ENCODE peak calls at places on chromosomes 6 and 20, in seven cellular contexts. R, Y, B, J, S, K and F are unnamed samples. For H3K9me3, the result is how much of the 10 kb centered on the place peaks cover.

GRCh38 chr6:34610819-34611477 is 54.8 kb upstream of the SPDEF start:
- DNase-seq in B (no peak), R (peak), K (no peak), Y (peak), J (no peak), S (no peak), F (no peak)

GRCh38 chr6:132388291-132388690 is 13.0 kb downstream of the MOXD1 start:
- DNase-seq in Y (no peak), S (no peak), K (no peak), R (no peak), J (no peak), B (no peak), F (no peak)

GRCh38 chr6:71107935-71108420 is 151.1 kb upstream of the B3GAT2 start:
- DNase-seq in K (no peak), R (peak), B (no peak), J (no peak), Y (peak), S (peak), F (no peak)

GRCh38 chr6:109454483-109455160 is 950 bp downstream of the MICAL1 start:
- DNase-seq in R (peak), B (no peak), J (peak), K (no peak), Y (peak), S (no peak), F (peak)

GRCh38 chr6:161242779-161243693 is 30.8 kb downstream of the AGPAT4 start:
- DNase-seq in K (peak), R (peak), B (no peak), J (no peak), Y (peak), S (no peak), F (no peak)

GRCh38 chr6:100376103-100376502 is 88.6 kb downstream of the SIM1 start:
- DNase-seq in J (no peak), K (no peak), Y (no peak), R (no peak), S (peak), B (no peak), F (no peak)

GRCh38 chr6:36945301-36945700 is 9.2 kb upstream of the PI16 start:
- DNase-seq in B (no peak), R (no peak), Y (no peak), K (no peak), J (no peak), S (no peak), F (no peak)

GRCh38 chr6:45504947-45505346 is 127.2 kb upstream of the SUPT3H start:
- DNase-seq in S (peak), B (peak), Y (peak), J (no peak), K (peak), R (peak), F (no peak)

GRCh38 chr6:19662911-19663310 is 174.3 kb upstream of the ID4 start:
- DNase-seq in S (no peak), J (no peak), B (no peak), K (no peak), R (no peak), Y (no peak), F (no peak)

GRCh38 chr20:23325107-23325506 is 25.5 kb upstream of the NXT1 start:
- DNase-seq in B (no peak), J (no peak), K (no peak), S (no peak), R (no peak), Y (no peak), F (no peak)

GRCh38 chr6:149324428-149324827 is 6.9 kb downstream of the TAB2 start:
- DNase-seq in R (no peak), S (no peak), Y (no peak), K (no peak), B (no peak), J (no peak), F (no peak)

GRCh38 chr6:42292002-42292735 is 74.5 kb upstream of the MRPS10 start:
- DNase-seq in R (peak), S (no peak), Y (peak), J (no peak), K (no peak), B (no peak), F (no peak)

GRCh38 chr6:18400831-18401446 is 13.8 kb downstream of the RNF144B start:
- DNase-seq in R (peak), B (no peak), K (no peak), Y (no peak), S (no peak), J (no peak), F (no peak)

GRCh38 chr6:73264446-73264845 is 1.4 kb upstream of the KHDC1 start:
- DNase-seq in K (no peak), Y (no peak), J (no peak), B (no peak), R (no peak), S (no peak), F (no peak)

GRCh38 chr20:51402201-51402600 is 140.3 kb downstream of the NFATC2 start:
- DNase-seq in K (no peak), R (peak), B (peak), S (no peak), Y (peak), J (peak), F (peak)

GRCh38 chr20:44733341-44734069 is 12.2 kb upstream of the KCNK15 start:
- DNase-seq in S (peak), K (peak), Y (peak), R (peak), B (peak), J (no peak), F (peak)

GRCh38 chr6:150689900-150690590 is 90.4 kb downstream of the PLEKHG1 start:
- DNase-seq in B (no peak), R (no peak), S (no peak), J (no peak), K (no peak), Y (no peak), F (no peak)

GRCh38 chr6:121817141-121817540 is 381.7 kb downstream of the GJA1 start:
- DNase-seq in R (no peak), S (no peak), K (no peak), J (no peak), Y (peak), B (no peak), F (no peak)

GRCh38 chr6:1984346-1984994 is 260.9 kb downstream of the GMDS start:
- DNase-seq in S (no peak), J (no peak), B (no peak), R (no peak), K (no peak), Y (no peak), F (no peak)

GRCh38 chr6:1988843-1989242 is 256.6 kb downstream of the GMDS start:
- DNase-seq in Y (no peak), J (no peak), K (no peak), S (no peak), R (no peak), B (no peak), F (no peak)

GRCh38 chr6:1987640-1988039 is 257.8 kb downstream of the GMDS start:
- DNase-seq in Y (peak), B (no peak), S (no peak), K (no peak), R (no peak), J (no peak), F (no peak)

GRCh38 chr6:1986454-1987243 is 258.8 kb downstream of the GMDS start:
- DNase-seq in Y (peak), S (peak), B (no peak), K (no peak), R (peak), J (no peak), F (no peak)

DNA sequence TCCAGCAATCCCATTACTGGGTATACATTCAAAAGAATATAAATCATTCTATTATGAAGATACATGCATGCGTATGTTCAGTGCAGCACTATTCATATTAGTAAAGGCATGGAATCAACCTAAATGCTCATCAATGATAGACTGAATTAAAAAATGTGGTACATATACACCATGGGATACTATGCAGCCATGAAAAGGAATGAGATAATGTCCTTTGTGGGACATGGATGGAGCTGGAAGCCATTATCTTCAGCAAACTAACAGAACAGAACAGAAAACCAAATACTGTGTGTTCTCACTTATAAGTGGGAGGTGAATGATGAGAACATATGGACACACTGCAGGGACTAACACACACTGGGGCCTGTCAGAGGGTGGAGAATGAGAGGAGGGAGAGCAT is 261.6 kb downstream of the GMDS start:
- DNase-seq in B (no peak), J (no peak), S (no peak), K (no peak), R (no peak), Y (no peak), F (no peak)
- H3K9me3 ChIP-seq in B (under half), J (under half), S (under half), K (under half), R (under half), Y (under half), F (under half)

DNA sequence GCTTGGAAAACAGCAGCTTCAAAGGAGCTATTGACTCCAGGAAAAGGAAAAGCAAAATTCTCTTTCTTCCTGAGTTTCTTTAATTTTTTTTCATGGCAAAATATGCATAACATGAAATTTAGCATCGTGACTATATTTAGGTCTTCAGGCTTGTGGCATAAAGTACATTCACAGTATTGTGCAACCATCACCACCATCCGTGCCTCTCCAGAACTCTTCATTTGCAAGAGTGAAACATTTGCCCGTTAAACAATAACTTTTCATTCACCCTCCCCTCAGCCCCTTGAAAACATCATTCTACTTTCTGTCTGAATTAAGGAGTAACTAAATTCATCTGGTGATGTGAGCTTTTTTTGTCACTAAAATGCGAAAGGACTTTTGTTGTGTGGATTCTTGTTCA is 251.7 kb downstream of the PHACTR1 start:
- DNase-seq in R (no peak), Y (no peak), J (no peak), S (no peak), K (no peak), B (no peak), F (no peak)
- H3K9me3 ChIP-seq in R (under half), Y (under half), J (under half), S (under half), K (under half), B (under half), F (under half)

GRCh38 chr6:21883929-21884328 is 290.4 kb downstream of the SOX4 start:
- DNase-seq in K (no peak), J (no peak), Y (no peak), R (no peak), B (no peak), S (no peak), F (no peak)
- H3K9me3 ChIP-seq in K (under half), J (under half), Y (under half), R (under half), B (under half), S (under half), F (under half)

GRCh38 chr20:33569290-33570094 is 79.6 kb downstream of the CBFA2T2 start:
- DNase-seq in J (no peak), S (no peak), R (no peak), Y (no peak), K (no peak), B (no peak), F (no peak)

GRCh38 chr20:33570743-33571142 is 80.8 kb downstream of the CBFA2T2 start:
- DNase-seq in J (no peak), S (peak), R (no peak), Y (no peak), K (no peak), B (no peak), F (no peak)

GRCh38 chr20:33566781-33567603 is 77.1 kb downstream of the CBFA2T2 start:
- DNase-seq in J (no peak), K (no peak), R (no peak), B (no peak), S (no peak), Y (no peak), F (no peak)

GRCh38 chr20:33567949-33568348 is 78.1 kb downstream of the CBFA2T2 start:
- DNase-seq in Y (no peak), B (no peak), J (no peak), R (no peak), S (no peak), K (no peak), F (no peak)

DNA sequence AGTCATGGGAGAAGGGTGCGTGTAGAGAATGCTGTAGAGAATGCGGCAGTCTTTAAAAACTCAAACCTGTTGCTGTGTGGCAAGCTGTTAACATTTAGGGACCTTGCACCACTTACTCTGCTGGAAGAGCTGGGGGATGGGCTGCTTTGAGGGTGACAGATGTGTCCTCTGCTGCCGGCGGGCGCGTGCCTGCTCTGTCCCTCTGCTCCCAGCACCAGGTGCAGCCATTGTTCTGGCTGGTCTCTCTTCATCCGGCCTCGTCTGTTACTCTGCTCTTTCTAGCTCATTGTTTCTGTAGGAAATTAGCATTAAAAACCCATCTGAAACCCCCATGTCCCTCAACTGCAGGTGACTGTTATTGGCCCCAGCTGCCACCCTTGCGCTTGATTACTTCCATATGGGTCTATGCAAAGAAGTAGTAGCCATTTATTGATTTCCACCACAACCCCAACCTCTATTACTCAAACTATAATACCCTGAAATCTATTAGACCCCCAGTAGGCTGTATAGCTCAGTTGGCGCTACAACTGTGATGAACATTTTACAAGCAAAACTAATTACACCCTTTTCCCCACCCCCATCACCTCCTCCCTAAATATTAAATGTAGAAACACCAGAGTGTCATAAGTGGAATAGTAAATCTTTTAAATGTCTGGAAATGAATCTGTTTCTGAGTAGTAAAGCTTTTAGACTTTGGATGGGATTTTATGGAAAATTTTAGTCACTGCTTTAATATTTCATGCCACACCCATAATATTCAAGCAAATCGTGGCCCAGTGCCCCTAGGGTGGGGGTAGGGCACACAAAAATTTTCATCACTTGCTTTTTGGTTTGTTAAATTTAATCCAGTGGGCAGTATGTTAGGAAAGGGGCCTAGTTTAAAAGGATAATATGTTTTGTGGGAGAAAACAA is 78.7 kb downstream of the CBFA2T2 start:
- DNase-seq in S (peak), Y (peak), J (no peak), R (no peak), B (peak), K (peak), F (no peak)
- H3K9me3 ChIP-seq in S (under half), Y (under half), J (under half), R (under half), B (under half), K (under half), F (under half)